ENCODE peak calls at places on chromosomes 7 and 10, in five cellular contexts. One of them, this sample, is unnamed.

GRCh38 chr7:151616443-151617213 is 96.9 kb upstream of the RHEB start:
- DNase-seq in GM12891: no peak
- DNase-seq in HepG2: no peak
- DNase-seq in GM12878: no peak
- DNase-seq in K562: no peak
- DNase-seq in this sample: no peak

GRCh38 chr10:72277996-72278667 is 4.4 kb downstream of the DDIT4 start:
- DNase-seq in GM12878: no peak
- DNase-seq in K562: no peak
- DNase-seq in HepG2: peak; percentile 71
- DNase-seq in GM12891: no peak
- DNase-seq in this sample: no peak

GRCh38 chr10:14736043-14736442 is 38.7 kb downstream of the FAM107B start:
- DNase-seq in HepG2: no peak
- DNase-seq in K562: no peak
- DNase-seq in GM12891: no peak
- DNase-seq in GM12878: no peak
- DNase-seq in this sample: no peak

GRCh38 chr7:77427996-77428603 is 12.0 kb upstream of the GSAP start:
- DNase-seq in HepG2: no peak
- DNase-seq in GM12891: no peak
- DNase-seq in GM12878: no peak
- DNase-seq in K562: no peak
- DNase-seq in this sample: no peak

GRCh38 chr7:150369740-150370501 is 1.3 kb downstream of the REPIN1 start:
- DNase-seq in GM12891: no peak
- DNase-seq in HepG2: no peak
- DNase-seq in K562: peak; percentile 32
- DNase-seq in GM12878: no peak
- DNase-seq in this sample: no peak

GRCh38 chr10:128908109-128908898 is 558.7 kb upstream of the MGMT start:
- DNase-seq in K562: no peak
- DNase-seq in HepG2: no peak
- DNase-seq in GM12891: no peak
- DNase-seq in GM12878: peak; percentile 5
- DNase-seq in this sample: no peak

GRCh38 chr10:99941942-99942835 is 67.6 kb downstream of the DNMBP start:
- DNase-seq in GM12891: no peak
- DNase-seq in HepG2: no peak
- DNase-seq in K562: no peak
- DNase-seq in GM12878: no peak
- DNase-seq in this sample: no peak

GRCh38 chr7:157139142-157140117 is 704 bp downstream of the UBE3C start:
- DNase-seq in GM12891: no peak
- DNase-seq in HepG2: no peak
- DNase-seq in K562: no peak
- DNase-seq in GM12878: no peak
- DNase-seq in this sample: peak; percentile 55

GRCh38 chr7:25389489-25390106 is 161.3 kb upstream of the NPVF start:
- DNase-seq in K562: peak; percentile 24
- DNase-seq in GM12878: peak; percentile 2
- DNase-seq in HepG2: peak; percentile 13
- DNase-seq in GM12891: no peak
- DNase-seq in this sample: no peak

GRCh38 chr7:44447874-44448425 is 42.5 kb downstream of the NUDCD3 start:
- DNase-seq in GM12878: no peak
- DNase-seq in GM12891: no peak
- DNase-seq in K562: no peak
- DNase-seq in HepG2: no peak
- DNase-seq in this sample: no peak

GRCh38 chr10:43574035-43574892 is at the start of gene ZNF239:
- DNase-seq in GM12878: no peak
- DNase-seq in K562: peak; percentile 94
- DNase-seq in HepG2: no peak
- DNase-seq in GM12891: peak; percentile 44
- DNase-seq in this sample: peak; percentile 24

GRCh38 chr10:59362991-59363390 is 642 bp upstream of the FAM13C start:
- DNase-seq in GM12891: no peak
- DNase-seq in HepG2: no peak
- DNase-seq in K562: no peak
- DNase-seq in GM12878: no peak
- DNase-seq in this sample: no peak
- TF ChIP-seq TAF1 in GM12891: no peak
- TF ChIP-seq TAF1 in HepG2: no peak
- TF ChIP-seq TAF1 in K562: no peak
- TF ChIP-seq TAF1 in GM12878: no peak
- TF ChIP-seq TAF1 in this sample: no peak

GRCh38 chr10:73774637-73775036 is 7.2 kb upstream of the CHCHD1 start:
- DNase-seq in K562: peak; percentile 53
- DNase-seq in HepG2: peak; percentile 18
- DNase-seq in GM12891: no peak
- DNase-seq in GM12878: no peak
- DNase-seq in this sample: no peak

GRCh38 chr10:73769396-73769795 is 12.5 kb upstream of the CHCHD1 start:
- DNase-seq in HepG2: no peak
- DNase-seq in K562: no peak
- DNase-seq in GM12891: no peak
- DNase-seq in GM12878: no peak
- DNase-seq in this sample: no peak

GRCh38 chr10:73773152-73773879 is 8.5 kb upstream of the CHCHD1 start:
- DNase-seq in K562: no peak
- DNase-seq in GM12891: no peak
- DNase-seq in HepG2: no peak
- DNase-seq in GM12878: no peak
- DNase-seq in this sample: no peak

GRCh38 chr10:73771722-73772279 is 10.0 kb upstream of the CHCHD1 start:
- DNase-seq in K562: no peak
- DNase-seq in HepG2: peak; percentile 27
- DNase-seq in GM12878: no peak
- DNase-seq in GM12891: no peak
- DNase-seq in this sample: no peak

GRCh38 chr10:73772280-73773151 is 9.3 kb upstream of the CHCHD1 start:
- DNase-seq in HepG2: peak; percentile 41
- DNase-seq in GM12891: peak; percentile 74
- DNase-seq in GM12878: peak; percentile 48
- DNase-seq in K562: peak; percentile 94
- DNase-seq in this sample: peak; percentile 79
- TF ChIP-seq POLR2A in HepG2: peak; percentile 79
- TF ChIP-seq POLR2A in GM12891: peak; percentile 61
- TF ChIP-seq POLR2A in GM12878: peak; percentile 79
- TF ChIP-seq POLR2A in K562: peak; percentile 97
- TF ChIP-seq POLR2A in this sample: peak; percentile 68

DNA sequence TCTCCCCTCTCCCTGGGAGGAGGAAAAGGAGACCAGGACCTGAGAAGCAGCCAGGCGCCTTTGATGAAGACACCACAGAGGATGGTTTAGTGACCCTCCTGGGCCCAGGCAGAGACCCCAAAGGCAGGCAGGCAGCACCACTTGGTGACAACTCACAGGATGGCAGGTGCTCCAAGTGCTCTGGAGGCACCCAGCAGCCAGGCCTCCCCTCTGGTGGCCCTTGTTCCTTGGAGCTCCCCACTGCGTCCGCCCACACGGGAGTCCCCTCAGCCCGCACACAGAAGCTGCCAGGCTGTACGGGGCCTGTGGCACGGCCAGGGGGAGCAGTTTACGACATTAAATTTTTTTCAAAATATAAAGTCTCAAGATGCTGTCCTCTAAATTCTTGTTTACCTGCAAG is 607.1 kb upstream of the FOXK1 start:
- DNase-seq in K562: no peak
- DNase-seq in HepG2: no peak
- DNase-seq in GM12891: no peak
- DNase-seq in GM12878: no peak
- DNase-seq in this sample: no peak
- TF ChIP-seq TAF1 in K562: no peak
- TF ChIP-seq TAF1 in HepG2: no peak
- TF ChIP-seq TAF1 in GM12891: no peak
- TF ChIP-seq TAF1 in GM12878: no peak
- TF ChIP-seq TAF1 in this sample: no peak

GRCh38 chr10:79136227-79137005 is 67.7 kb downstream of the ZMIZ1 start:
- DNase-seq in GM12891: no peak
- DNase-seq in HepG2: no peak
- DNase-seq in K562: no peak
- DNase-seq in GM12878: no peak
- DNase-seq in this sample: no peak
- TF ChIP-seq POLR2A in GM12891: no peak
- TF ChIP-seq POLR2A in HepG2: no peak
- TF ChIP-seq POLR2A in K562: no peak
- TF ChIP-seq POLR2A in GM12878: no peak
- TF ChIP-seq POLR2A in this sample: no peak

DNA sequence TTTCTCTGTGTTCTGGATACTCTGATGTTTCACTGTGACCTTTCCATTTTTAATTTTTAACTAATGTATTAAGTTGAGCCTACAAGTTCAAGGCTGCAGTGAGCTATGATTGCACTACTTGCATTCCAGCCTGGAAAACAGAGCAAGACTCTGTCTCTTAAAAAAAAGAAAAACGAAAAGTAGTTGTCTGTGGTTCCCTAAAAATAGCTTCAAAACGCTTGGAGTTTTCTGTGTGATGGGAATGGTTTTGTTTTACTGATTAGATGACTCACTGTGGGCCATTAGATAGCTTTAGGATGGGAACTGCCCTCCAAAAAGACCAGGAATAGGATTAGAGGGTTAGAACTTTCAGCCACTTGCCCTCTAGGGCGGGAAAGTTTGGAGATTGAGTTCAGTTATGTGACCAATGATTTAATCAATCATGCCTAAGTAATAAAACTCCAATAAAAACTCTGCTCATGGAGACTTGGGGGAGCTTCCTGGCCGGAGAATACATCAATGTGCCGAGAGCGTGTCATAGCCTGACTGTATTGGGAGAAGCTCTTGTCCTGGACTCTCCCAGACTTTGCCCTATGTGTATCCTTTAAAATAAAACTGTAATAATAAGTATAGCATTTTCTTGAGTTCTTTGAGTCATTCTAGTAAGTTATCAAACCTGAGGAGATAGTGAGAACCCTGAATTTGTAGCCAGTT is 147.1 kb downstream of the LYZL1 start:
- DNase-seq in HepG2: peak; percentile 75
- DNase-seq in GM12891: no peak
- DNase-seq in K562: no peak
- DNase-seq in GM12878: no peak
- DNase-seq in this sample: no peak
- TF ChIP-seq TAF1 in HepG2: no peak
- TF ChIP-seq TAF1 in GM12891: no peak
- TF ChIP-seq TAF1 in K562: no peak
- TF ChIP-seq TAF1 in GM12878: no peak
- TF ChIP-seq TAF1 in this sample: no peak

GRCh38 chr7:112942981-112943380 is 143.6 kb downstream of the GPR85 start:
- DNase-seq in GM12891: no peak
- DNase-seq in GM12878: no peak
- DNase-seq in K562: no peak
- DNase-seq in HepG2: no peak
- DNase-seq in this sample: no peak

GRCh38 chr7:112940314-112940732 is 146.3 kb downstream of the GPR85 start:
- DNase-seq in GM12891: no peak
- DNase-seq in GM12878: no peak
- DNase-seq in HepG2: no peak
- DNase-seq in K562: no peak
- DNase-seq in this sample: no peak

GRCh38 chr7:112938895-112939588 is 147.6 kb downstream of the GPR85 start:
- DNase-seq in K562: peak; percentile 56
- DNase-seq in GM12878: no peak
- DNase-seq in GM12891: peak; percentile 6
- DNase-seq in HepG2: peak; percentile 5
- DNase-seq in this sample: peak; percentile 8

GRCh38 chr7:112937651-112938390 is 147.6 kb upstream of the TMEM168 start:
- DNase-seq in GM12878: no peak
- DNase-seq in K562: no peak
- DNase-seq in GM12891: no peak
- DNase-seq in HepG2: no peak
- DNase-seq in this sample: no peak

DNA sequence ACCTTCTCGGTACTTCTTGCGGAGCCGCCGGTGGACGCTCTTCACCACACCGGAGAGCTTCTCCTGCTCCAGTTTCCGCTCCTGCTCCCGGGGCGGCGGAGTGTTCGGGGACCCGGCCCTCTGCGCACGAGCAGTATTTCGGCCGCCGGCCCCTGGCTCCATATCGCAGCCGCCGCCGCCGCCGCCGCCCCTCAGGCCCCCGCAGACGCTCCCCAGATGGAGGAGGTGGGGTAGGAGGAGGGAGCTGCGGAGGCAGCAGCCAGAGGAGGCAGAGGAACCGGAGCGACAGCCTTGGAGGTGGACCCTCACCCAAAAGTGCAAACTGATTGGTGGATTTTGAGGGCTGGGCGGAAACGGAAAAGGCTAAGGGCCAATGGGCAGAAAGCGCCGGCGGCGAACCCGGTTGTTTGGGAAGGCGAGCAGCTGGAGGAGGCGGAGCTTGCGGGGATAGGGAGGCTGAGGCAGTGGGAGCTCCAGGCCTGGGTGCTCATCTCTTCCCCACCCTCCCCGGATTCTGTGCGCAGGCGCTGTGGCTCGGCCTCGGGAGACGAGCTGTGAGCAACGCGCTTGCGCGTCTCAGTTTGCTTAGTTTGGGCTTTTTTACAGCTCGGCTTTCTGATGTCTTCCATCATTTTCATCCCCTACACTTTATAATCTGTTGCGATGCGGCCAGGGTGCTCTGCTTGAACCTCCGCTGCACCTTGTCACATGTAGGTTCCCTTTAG is 146.9 kb downstream of the GPR85 start:
- DNase-seq in HepG2: peak; percentile 98
- DNase-seq in GM12878: peak; percentile 97
- DNase-seq in GM12891: peak; percentile 81
- DNase-seq in K562: peak; percentile 100
- DNase-seq in this sample: peak; percentile 81
- TF ChIP-seq POLR2A in HepG2: peak; percentile 65
- TF ChIP-seq POLR2A in GM12878: peak; percentile 77
- TF ChIP-seq POLR2A in GM12891: no peak
- TF ChIP-seq POLR2A in K562: peak; percentile 90
- TF ChIP-seq POLR2A in this sample: no peak

DNA sequence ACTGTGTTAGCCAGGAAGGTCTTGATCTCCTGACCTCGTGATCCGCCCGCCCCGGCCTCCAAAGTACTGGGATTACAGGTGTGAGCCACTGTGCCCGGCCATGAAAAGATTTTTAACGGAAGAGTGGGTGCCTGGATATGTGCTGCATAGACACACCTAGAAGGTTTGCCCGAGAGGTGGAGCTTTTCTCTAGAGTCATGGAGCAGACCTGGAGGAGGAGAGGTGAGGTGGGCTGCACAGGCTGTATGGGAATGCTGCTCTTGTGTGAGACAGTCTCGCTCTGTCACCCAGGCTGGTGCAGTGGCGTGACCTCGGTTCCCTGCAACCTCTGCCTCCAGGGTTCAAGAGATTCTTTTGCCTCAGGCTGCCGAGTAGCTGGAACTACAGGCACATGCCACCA is 103.3 kb downstream of the ACTR3B start:
- DNase-seq in GM12878: no peak
- DNase-seq in HepG2: no peak
- DNase-seq in K562: no peak
- DNase-seq in GM12891: no peak
- DNase-seq in this sample: no peak
- TF ChIP-seq TAF1 in GM12878: no peak
- TF ChIP-seq TAF1 in HepG2: no peak
- TF ChIP-seq TAF1 in K562: no peak
- TF ChIP-seq TAF1 in GM12891: no peak
- TF ChIP-seq TAF1 in this sample: no peak